ENCODE peak calls at places on chromosomes 1 and 21, in eight cellular contexts. I, R, E, G, A, O, P and K are unnamed samples.

GRCh38 chr1:189939967-189940366 is 537.7 kb downstream of the BRINP3 start:
- DNase-seq in O (no peak), I (no peak), G (no peak), P (no peak), A (no peak), R (peak; percentile 66), E (no peak), K (no peak)

GRCh38 chr1:93443456-93443855 is 4.5 kb upstream of the FNBP1L start:
- DNase-seq in E (no peak), P (no peak), A (no peak), R (no peak), G (no peak), O (no peak), I (no peak), K (no peak)

GRCh38 chr1:38962560-38962959 is 20.9 kb upstream of the RHBDL2 start:
- DNase-seq in R (no peak), A (no peak), G (no peak), O (peak; percentile 60), E (no peak), P (no peak), I (no peak), K (no peak)

GRCh38 chr1:201173736-201174135 is 16.9 kb upstream of the IGFN1 start:
- DNase-seq in O (no peak), A (no peak), E (no peak), G (no peak), R (no peak), P (no peak), I (no peak), K (no peak)

GRCh38 chr1:33086384-33086850 is 5.5 kb downstream of the AZIN2 start:
- DNase-seq in A (peak; percentile 76), P (peak; percentile 88), E (no peak), R (peak; percentile 70), I (peak; percentile 43), G (peak; percentile 76), O (peak; percentile 91), K (peak; percentile 51)

GRCh38 chr1:23756676-23757075 is 13.4 kb downstream of the ELOA start:
- DNase-seq in E (peak; percentile 12), A (no peak), P (no peak), O (peak; percentile 46), G (no peak), I (no peak), R (no peak), K (no peak)

GRCh38 chr1:193083365-193084088 is 21.7 kb downstream of the GLRX2 start:
- DNase-seq in A (no peak), G (no peak), E (no peak), R (no peak), O (no peak), I (no peak), P (no peak), K (no peak)

GRCh38 chr1:39089811-39090519 is 63.8 kb downstream of the NDUFS5 start:
- DNase-seq in R (no peak), I (no peak), O (peak; percentile 12), E (no peak), G (no peak), P (no peak), A (no peak), K (no peak)

GRCh38 chr1:176056312-176056711 is 150.8 kb downstream of the COP1 start:
- DNase-seq in A (no peak), G (no peak), O (no peak), I (no peak), R (no peak), E (no peak), P (no peak), K (no peak)

GRCh38 chr1:220272841-220273090 is 513 bp upstream of the RAB3GAP2 start:
- DNase-seq in I (no peak), G (no peak), O (no peak), P (no peak), A (no peak), E (no peak), R (no peak), K (no peak)

GRCh38 chr1:50610563-50610962 is 187.3 kb upstream of the DMRTA2 start:
- DNase-seq in P (no peak), R (no peak), O (no peak), G (no peak), I (no peak), A (no peak), E (no peak), K (no peak)

GRCh38 chr1:202618387-202619022 is 91.7 kb downstream of the SYT2 start:
- DNase-seq in I (no peak), E (peak; percentile 69), G (no peak), R (peak; percentile 91), P (no peak), A (no peak), O (peak; percentile 50), K (no peak)

GRCh38 chr1:198788561-198789064 is 149.8 kb downstream of the PTPRC start:
- DNase-seq in P (no peak), R (no peak), O (peak; percentile 20), G (peak; percentile 31), I (no peak), A (no peak), E (no peak), K (no peak)

GRCh38 chr1:171150156-171150555 is 34.9 kb upstream of the FMO2 start:
- DNase-seq in I (no peak), G (no peak), O (no peak), E (no peak), R (no peak), A (no peak), P (no peak), K (no peak)

GRCh38 chr21:17492415-17493168 is 20.3 kb upstream of the CXADR start:
- DNase-seq in I (peak; percentile 11), R (peak; percentile 49), A (no peak), G (no peak), E (peak; percentile 56), P (no peak), O (no peak), K (no peak)

GRCh38 chr1:239682945-239683344 is 296.6 kb downstream of the CHRM3 start:
- DNase-seq in O (no peak), P (no peak), E (no peak), I (no peak), R (no peak), A (no peak), G (no peak), K (no peak)

GRCh38 chr1:41704189-41704588 is 214.5 kb downstream of the HIVEP3 start:
- DNase-seq in O (peak; percentile 33), P (no peak), E (no peak), G (no peak), R (no peak), I (no peak), A (no peak), K (no peak)

GRCh38 chr1:205521646-205522150 is 17.2 kb downstream of the CDK18 start:
- DNase-seq in R (no peak), A (no peak), O (no peak), E (no peak), I (no peak), P (no peak), G (no peak), K (no peak)

GRCh38 chr1:30744060-30744756 is 13.4 kb downstream of the LAPTM5 start:
- DNase-seq in R (no peak), E (no peak), O (peak; percentile 13), G (no peak), I (no peak), A (no peak), P (no peak), K (no peak)

GRCh38 chr1:10170362-10170665 is 40.1 kb upstream of the KIF1B start:
- DNase-seq in G (no peak), R (no peak), A (no peak), P (no peak), E (no peak), O (no peak), I (no peak), K (no peak)

GRCh38 chr1:200877839-200878551 is 5.2 kb downstream of the GPR25 start:
- DNase-seq in G (no peak), R (no peak), A (no peak), E (no peak), I (no peak), P (no peak), O (no peak), K (no peak)

GRCh38 chr1:86822463-86822862 is 91.5 kb downstream of the SELENOF start:
- DNase-seq in I (no peak), E (no peak), A (no peak), R (no peak), G (no peak), O (no peak), P (no peak), K (no peak)

GRCh38 chr1:228793032-228793431 is 57.8 kb downstream of the RHOU start:
- DNase-seq in I (no peak), R (no peak), G (no peak), O (no peak), E (no peak), P (no peak), A (no peak), K (no peak)

GRCh38 chr1:230643887-230644286 is 1.6 kb downstream of the COG2 start:
- DNase-seq in R (no peak), A (no peak), I (no peak), P (no peak), E (no peak), G (no peak), O (peak; percentile 53), K (no peak)
- TF ChIP-seq CTCF in R (no peak), A (no peak), I (no peak), P (no peak), E (no peak), G (no peak), O (no peak), K (no peak)

GRCh38 chr1:164774819-164775654 is 216.1 kb downstream of the PBX1 start:
- DNase-seq in G (peak; percentile 45), A (no peak), O (no peak), I (no peak), R (no peak), E (no peak), P (no peak), K (no peak)
- TF ChIP-seq CTCF in G (no peak), A (no peak), O (no peak), I (no peak), R (no peak), E (no peak), P (no peak), K (no peak)

GRCh38 chr1:181104042-181104789 is 15.7 kb downstream of the IER5 start:
- DNase-seq in P (no peak), G (no peak), O (no peak), E (no peak), A (no peak), R (no peak), I (no peak), K (no peak)

GRCh38 chr1:181105134-181106021 is 16.9 kb downstream of the IER5 start:
- DNase-seq in P (peak; percentile 97), E (peak; percentile 96), A (peak; percentile 94), G (peak; percentile 95), I (peak; percentile 90), R (no peak), O (peak; percentile 89), K (peak; percentile 73)

GRCh38 chr1:181103404-181103803 is 14.9 kb downstream of the IER5 start:
- DNase-seq in I (no peak), R (no peak), O (no peak), E (no peak), G (no peak), P (no peak), A (no peak), K (no peak)

GRCh38 chr1:181106022-181106312 is 17.5 kb downstream of the IER5 start:
- DNase-seq in E (no peak), A (no peak), G (no peak), O (no peak), P (no peak), I (no peak), R (no peak), K (no peak)

GRCh38 chr1:181104790-181105133 is 16.3 kb downstream of the IER5 start:
- DNase-seq in P (peak; percentile 87), A (no peak), G (peak; percentile 74), E (no peak), O (no peak), I (no peak), R (no peak), K (peak; percentile 47)
- TF ChIP-seq CTCF in P (peak; percentile 20), A (no peak), G (no peak), E (no peak), O (no peak), I (no peak), R (no peak), K (peak; percentile 45)

GRCh38 chr1:164534863-164535590 is 24.0 kb upstream of the PBX1 start:
- DNase-seq in P (no peak), O (no peak), I (no peak), R (no peak), A (no peak), E (no peak), G (no peak), K (no peak)
- TF ChIP-seq CTCF in P (no peak), O (no peak), I (no peak), R (no peak), A (no peak), E (no peak), G (no peak), K (no peak)